ENCODE peak calls at places on chromosomes 1 and 21, in seven cellular contexts. Z is K562, L is HCT116, O is GM12878, Y is H1, T is HepG2, A is SK-N-SH. H is an unnamed sample.

GRCh38 chr1:40868051-40868723 is 6.0 kb upstream of the CITED4 start:
- DNase-seq in Z (peak; percentile 83), L (no peak), O (no peak), Y (no peak), T (peak; percentile 87), A (no peak), H (no peak)

GRCh38 chr1:67604778-67605177 is 80.2 kb upstream of the GADD45A start:
- DNase-seq in Z (no peak), L (no peak), O (no peak), Y (no peak), T (no peak), A (peak; percentile 20), H (no peak)

GRCh38 chr1:9822897-9823692 is 670 bp downstream of the CLSTN1 start:
- DNase-seq in Z (peak; percentile 38), L (no peak), O (no peak), Y (no peak), T (no peak), A (no peak), H (no peak)

GRCh38 chr21:34648739-34649297 is 20.0 kb upstream of the CLIC6 start:
- DNase-seq in Z (no peak), L (no peak), O (no peak), Y (no peak), T (no peak), A (no peak), H (no peak)

GRCh38 chr1:114431026-114431425 is 80.0 kb downstream of the TRIM33 start:
- DNase-seq in Z (no peak), L (no peak), O (no peak), Y (no peak), T (no peak), A (no peak), H (no peak)

GRCh38 chr1:241679961-241680360 is 27.9 kb downstream of the WDR64 start:
- DNase-seq in Z (no peak), L (no peak), O (no peak), Y (no peak), T (no peak), A (no peak), H (no peak)

GRCh38 chr1:53321366-53321765 is 6.5 kb downstream of the LRP8 start:
- DNase-seq in Z (peak; percentile 31), L (no peak), O (no peak), Y (peak; percentile 77), T (no peak), A (no peak), H (no peak)

GRCh38 chr1:226362346-226362745 is 45.5 kb downstream of the PARP1 start:
- DNase-seq in Z (no peak), L (no peak), O (no peak), Y (no peak), T (no peak), A (no peak), H (no peak)

GRCh38 chr1:109040627-109041613 is 982 bp downstream of the WDR47 start:
- DNase-seq in Z (peak; percentile 39), L (no peak), O (no peak), Y (peak; percentile 63), T (no peak), A (peak; percentile 63), H (no peak)

GRCh38 chr1:33836911-33837310 is 27.0 kb upstream of the HMGB4 start:
- DNase-seq in Z (no peak), L (no peak), O (no peak), Y (no peak), T (no peak), A (no peak), H (no peak)

GRCh38 chr1:52423771-52424170 is 19.4 kb downstream of the PRPF38A start:
- DNase-seq in Z (peak; percentile 57), L (no peak), O (no peak), Y (no peak), T (no peak), A (no peak), H (no peak)

GRCh38 chr1:36609241-36610027 is 126.7 kb upstream of the CSF3R start:
- DNase-seq in Z (peak; percentile 83), L (peak; percentile 68), O (no peak), Y (peak; percentile 85), T (peak; percentile 41), A (peak; percentile 81), H (peak; percentile 15)

GRCh38 chr1:8247821-8248436 is 70.0 kb upstream of the SLC45A1 start:
- DNase-seq in Z (no peak), L (no peak), O (no peak), Y (no peak), T (no peak), A (no peak), H (no peak)

GRCh38 chr1:66371233-66372005 is 162.5 kb upstream of the SGIP1 start:
- DNase-seq in Z (no peak), L (no peak), O (no peak), Y (no peak), T (no peak), A (no peak), H (no peak)

GRCh38 chr1:15035236-15035635 is 118.3 kb upstream of the TMEM51 start:
- DNase-seq in Z (no peak), L (no peak), O (no peak), Y (no peak), T (no peak), A (no peak), H (no peak)

GRCh38 chr1:8009043-8010002 is 16.8 kb downstream of the ERRFI1 start:
- DNase-seq in Z (no peak), L (no peak), O (no peak), Y (no peak), T (no peak), A (no peak), H (no peak)

GRCh38 chr1:150560011-150560438 is 10.8 kb downstream of the ADAMTSL4 start:
- DNase-seq in Z (peak; percentile 84), L (peak; percentile 61), O (no peak), Y (peak; percentile 92), T (peak; percentile 67), A (peak; percentile 92), H (peak; percentile 87)

GRCh38 chr1:158113759-158114127 is 67.0 kb upstream of the CD1D start:
- DNase-seq in Z (no peak), L (no peak), O (no peak), Y (no peak), T (no peak), A (no peak), H (no peak)

GRCh38 chr1:224730950-224731349 is 114.8 kb downstream of the CNIH3 start:
- DNase-seq in Z (no peak), L (no peak), O (no peak), Y (no peak), T (no peak), A (no peak), H (no peak)

GRCh38 chr1:33383974-33384767 is 46.7 kb downstream of the PHC2 start:
- DNase-seq in Z (no peak), L (no peak), O (no peak), Y (no peak), T (no peak), A (no peak), H (no peak)

GRCh38 chr21:43790053-43790524 is 712 bp downstream of the RRP1 start:
- DNase-seq in Z (no peak), L (no peak), O (no peak), Y (no peak), T (no peak), A (no peak), H (no peak)

GRCh38 chr1:152026895-152027294 is 9.9 kb downstream of the S100A11 start:
- DNase-seq in Z (no peak), L (no peak), O (no peak), Y (no peak), T (no peak), A (no peak), H (no peak)

GRCh38 chr1:91707114-91707889 is 178.6 kb downstream of the TGFBR3 start:
- DNase-seq in Z (peak; percentile 47), L (no peak), O (no peak), Y (no peak), T (no peak), A (no peak), H (no peak)

GRCh38 chr21:14858309-14858708 is 206.5 kb downstream of the NRIP1 start:
- DNase-seq in Z (no peak), L (no peak), O (no peak), Y (no peak), T (no peak), A (no peak), H (no peak)

GRCh38 chr1:90807329-90807728 is 90.2 kb upstream of the BARHL2 start:
- DNase-seq in Z (no peak), L (no peak), O (no peak), Y (no peak), T (no peak), A (no peak), H (no peak)

GRCh38 chr1:22472596-22472995 is 20.9 kb downstream of the ZBTB40 start:
- DNase-seq in Z (no peak), L (no peak), O (no peak), Y (no peak), T (no peak), A (no peak), H (peak; percentile 16)

GRCh38 chr21:44344541-44345183 is 5.5 kb upstream of the CFAP410 start:
- DNase-seq in Z (no peak), L (no peak), O (no peak), Y (no peak), T (no peak), A (no peak), H (no peak)

DNA sequence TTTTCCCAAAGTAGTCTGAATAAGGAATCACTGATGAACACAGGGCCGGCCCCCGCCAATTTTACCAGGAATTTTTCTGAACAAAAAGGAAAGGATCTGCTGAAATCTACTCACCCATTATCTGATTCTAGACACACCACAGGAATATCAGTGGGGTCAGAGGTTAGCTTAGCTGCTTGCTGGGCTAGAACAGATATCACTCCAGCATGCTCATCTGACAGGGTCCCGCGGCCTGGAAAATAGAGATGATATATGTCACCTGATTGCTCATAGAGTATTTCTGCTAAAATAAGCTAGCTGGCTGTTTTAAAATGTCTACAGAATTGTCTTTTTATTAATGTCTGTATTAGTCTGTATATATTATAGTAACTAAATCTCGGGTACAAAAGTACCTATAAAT is 3.7 kb downstream of the LAMTOR5 start:
- DNase-seq in Z (peak; percentile 72), L (no peak), O (no peak), Y (no peak), T (no peak), A (no peak), H (no peak)
- TF ChIP-seq JUND in Z (no peak), L (no peak), O (no peak), Y (no peak), T (no peak), A (no peak), H (no peak)

GRCh38 chr1:154418062-154418897 is 13.1 kb downstream of the IL6R start:
- DNase-seq in Z (peak; percentile 28), L (peak; percentile 95), O (no peak), Y (no peak), T (peak; percentile 99), A (peak; percentile 49), H (peak; percentile 84)
- TF ChIP-seq JUND in Z (no peak), L (peak; percentile 98), O (no peak), Y (no peak), T (peak; percentile 96), A (no peak), H (peak; percentile 63)

GRCh38 chr1:244210884-244211558 is 159.9 kb downstream of the ZBTB18 start:
- DNase-seq in Z (peak; percentile 48), L (peak; percentile 36), O (no peak), Y (peak; percentile 83), T (no peak), A (peak; percentile 66), H (no peak)
- TF ChIP-seq JUND in Z (no peak), L (no peak), O (no peak), Y (no peak), T (no peak), A (no peak), H (no peak)

DNA sequence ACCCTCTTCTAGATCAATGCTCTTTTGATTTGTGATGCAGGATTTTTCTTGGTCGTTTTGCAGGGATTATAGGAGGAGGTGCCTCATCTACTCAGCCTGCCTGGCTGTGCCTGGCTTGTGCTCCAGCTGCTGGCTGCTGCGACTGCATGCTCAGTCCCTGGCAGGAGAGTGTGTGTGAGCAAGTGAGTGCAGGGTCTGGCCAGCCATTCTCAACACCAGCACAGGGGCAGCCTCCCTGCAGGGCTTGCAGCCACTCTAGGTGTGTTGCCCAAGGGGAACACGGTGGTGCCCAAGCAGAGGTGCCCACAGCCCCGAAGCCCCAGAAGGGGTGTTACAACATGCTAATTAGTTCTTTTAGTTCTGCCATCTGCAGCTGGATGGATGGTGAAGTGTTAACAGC is 43.2 kb downstream of the SPATA17 start:
- DNase-seq in Z (no peak), L (no peak), O (no peak), Y (peak; percentile 47), T (no peak), A (no peak), H (no peak)
- TF ChIP-seq JUND in Z (no peak), L (no peak), O (no peak), Y (no peak), T (no peak), A (no peak), H (no peak)

H was measured in T47D.